ENCODE peak calls at places on chromosomes 6 and 20, in nine cellular contexts. Z is prostate gland, G is HL-60, F is HCT116, C is GM12878, I is endothelial cell of umbilical vein, O is upper lobe of left lung, S is GM12891, L is spleen. W is an unnamed sample.

GRCh38 chr6:114167583-114168576 is 174.9 kb downstream of the HS3ST5 start:
- DNase-seq in Z (no peak), G (no peak), F (no peak), C (no peak), I (no peak), O (no peak), S (no peak), L (no peak), W (no peak)

GRCh38 chr20:63317601-63318291 is 24.8 kb downstream of the COL20A1 start:
- DNase-seq in Z (no peak), G (no peak), F (no peak), C (no peak), I (no peak), O (peak), S (no peak), L (peak), W (no peak)

GRCh38 chr6:36351152-36351571 is 14.5 kb upstream of the BNIP5 start:
- DNase-seq in Z (no peak), G (no peak), F (no peak), C (no peak), I (no peak), O (no peak), S (no peak), L (no peak), W (no peak)

GRCh38 chr20:59839372-59839771 is 94.1 kb downstream of the SYCP2 start:
- DNase-seq in Z (no peak), G (no peak), F (no peak), C (no peak), I (no peak), O (no peak), S (no peak), L (no peak), W (no peak)

GRCh38 chr6:73702444-73702843 is 6.4 kb downstream of the CD109 start:
- DNase-seq in Z (no peak), G (no peak), F (no peak), C (no peak), I (no peak), O (no peak), S (no peak), L (no peak), W (no peak)

GRCh38 chr6:93940381-93940780 is 521.0 kb upstream of the EPHA7 start:
- DNase-seq in Z (no peak), G (no peak), F (no peak), C (no peak), I (no peak), O (no peak), S (no peak), L (no peak), W (no peak)

GRCh38 chr6:82957171-82957894 is 108.3 kb downstream of the UBE3D start:
- DNase-seq in Z (no peak), G (no peak), F (no peak), C (no peak), I (no peak), O (no peak), S (no peak), L (no peak), W (no peak)

GRCh38 chr6:44003345-44004061 is 123.7 kb downstream of the MRPL14 start:
- DNase-seq in Z (no peak), G (no peak), F (no peak), C (no peak), I (no peak), O (no peak), S (no peak), L (peak), W (no peak)

GRCh38 chr6:116419069-116419468 is 42.1 kb upstream of the CALHM6 start:
- DNase-seq in Z (no peak), G (no peak), F (no peak), C (no peak), I (no peak), O (no peak), S (no peak), L (no peak), W (no peak)

GRCh38 chr6:54132587-54132986 is 21.3 kb downstream of the MLIP start:
- DNase-seq in Z (no peak), G (no peak), F (no peak), C (no peak), I (no peak), O (no peak), S (no peak), L (no peak), W (no peak)

GRCh38 chr6:135920689-135921088 is 69.2 kb downstream of the PDE7B start:
- DNase-seq in Z (no peak), G (no peak), F (no peak), C (no peak), I (no peak), O (no peak), S (no peak), L (no peak), W (no peak)

GRCh38 chr20:1685304-1686052 is 27.9 kb upstream of the SIRPG start:
- DNase-seq in Z (no peak), G (peak), F (no peak), C (no peak), I (no peak), O (no peak), S (no peak), L (no peak), W (no peak)

GRCh38 chr20:32560482-32560988 is 24.6 kb downstream of the NOL4L start:
- DNase-seq in Z (no peak), G (no peak), F (no peak), C (no peak), I (no peak), O (no peak), S (no peak), L (no peak), W (no peak)

GRCh38 chr6:158328446-158328845 is 16.2 kb downstream of the TULP4 start:
- DNase-seq in Z (no peak), G (no peak), F (no peak), C (no peak), I (no peak), O (no peak), S (no peak), L (no peak), W (no peak)

GRCh38 chr6:144008501-144009245 is 614 bp upstream of the PLAGL1 start:
- DNase-seq in Z (no peak), G (no peak), F (no peak), C (no peak), I (no peak), O (no peak), S (no peak), L (no peak), W (no peak)

GRCh38 chr6:158640519-158640918 is 4.0 kb downstream of the DYNLT1 start:
- DNase-seq in Z (no peak), G (no peak), F (no peak), C (no peak), I (no peak), O (no peak), S (no peak), L (no peak), W (no peak)

GRCh38 chr6:152575621-152576150 is 61.5 kb downstream of the SYNE1 start:
- DNase-seq in Z (peak), G (peak), F (no peak), C (no peak), I (no peak), O (no peak), S (no peak), L (no peak), W (no peak)

GRCh38 chr6:43768506-43768860 is 1.5 kb upstream of the VEGFA start:
- DNase-seq in Z (no peak), G (no peak), F (no peak), C (no peak), I (no peak), O (no peak), S (no peak), L (no peak), W (no peak)

GRCh38 chr6:35754452-35755321 is 17.9 kb downstream of the ARMC12 start:
- DNase-seq in Z (peak), G (no peak), F (no peak), C (no peak), I (no peak), O (no peak), S (no peak), L (no peak), W (peak)

GRCh38 chr6:89339565-89339964 is 13.0 kb downstream of the UBE2J1 start:
- DNase-seq in Z (no peak), G (no peak), F (no peak), C (no peak), I (no peak), O (no peak), S (no peak), L (no peak), W (no peak)

GRCh38 chr6:21228411-21228810 is 365.1 kb upstream of the SOX4 start:
- DNase-seq in Z (no peak), G (no peak), F (no peak), C (no peak), I (no peak), O (no peak), S (no peak), L (no peak), W (no peak)

GRCh38 chr6:10585232-10585887 is 64.2 kb downstream of the GCNT2 start:
- DNase-seq in Z (no peak), G (no peak), F (no peak), C (no peak), I (no peak), O (no peak), S (no peak), L (no peak), W (no peak)

GRCh38 chr6:34248727-34249468 is at the start of gene SMIM29:
- DNase-seq in Z (peak), G (no peak), F (peak), C (peak), I (peak), O (peak), S (peak), L (peak), W (peak)

GRCh38 chr20:61251529-61252393 is at the start of gene CDH4:
- DNase-seq in Z (no peak), G (no peak), F (no peak), C (no peak), I (no peak), O (peak), S (no peak), L (no peak), W (no peak)

GRCh38 chr6:76120302-76120701 is 47.8 kb upstream of the IMPG1 start:
- DNase-seq in Z (no peak), G (no peak), F (no peak), C (no peak), I (no peak), O (no peak), S (no peak), L (no peak), W (no peak)

GRCh38 chr6:118843685-118844390 is 50.1 kb upstream of the ASF1A start:
- DNase-seq in Z (no peak), G (no peak), F (no peak), C (peak), I (no peak), O (no peak), S (peak), L (no peak), W (no peak)

GRCh38 chr20:22447448-22447778 is 137.0 kb downstream of the FOXA2 start:
- DNase-seq in Z (no peak), G (no peak), F (no peak), C (no peak), I (no peak), O (no peak), S (no peak), L (no peak), W (no peak)

GRCh38 chr20:62368629-62369507 is 1.8 kb upstream of the LAMA5 start:
- DNase-seq in Z (no peak), G (no peak), F (no peak), C (no peak), I (peak), O (peak), S (no peak), L (no peak), W (no peak)

GRCh38 chr6:14981960-14982359 is 263.9 kb upstream of the JARID2 start:
- DNase-seq in Z (no peak), G (no peak), F (no peak), C (no peak), I (no peak), O (no peak), S (no peak), L (no peak), W (no peak)

GRCh38 chr6:40042232-40042631 is 108.0 kb upstream of the MOCS1 start:
- DNase-seq in Z (no peak), G (no peak), F (no peak), C (no peak), I (no peak), O (no peak), S (no peak), L (no peak), W (no peak)

GRCh38 chr20:11216451-11217314 is 542.9 kb upstream of the JAG1 start:
- DNase-seq in Z (no peak), G (no peak), F (no peak), C (no peak), I (peak), O (no peak), S (no peak), L (no peak), W (no peak)

GRCh38 chr6:32551410-32551809 is 21.3 kb upstream of the HLA-DRB5 start:
- DNase-seq in Z (no peak), G (no peak), F (no peak), C (no peak), I (no peak), O (no peak), S (no peak), L (no peak), W (no peak)

GRCh38 chr20:43755851-43756250 is 29.0 kb upstream of the GTSF1L start:
- DNase-seq in Z (no peak), G (no peak), F (no peak), C (no peak), I (no peak), O (no peak), S (no peak), L (no peak), W (no peak)

GRCh38 chr6:27825025-27825823 is 87.0 kb downstream of the OR2B2 start:
- DNase-seq in Z (no peak), G (no peak), F (no peak), C (no peak), I (peak), O (no peak), S (no peak), L (no peak), W (no peak)

GRCh38 chr6:168596316-168596715 is 155.3 kb downstream of the SMOC2 start:
- DNase-seq in Z (no peak), G (no peak), F (no peak), C (no peak), I (no peak), O (no peak), S (no peak), L (no peak), W (no peak)

GRCh38 chr6:93048381-93048780 is 371.0 kb downstream of the EPHA7 start:
- DNase-seq in Z (no peak), G (no peak), F (no peak), C (no peak), I (no peak), O (no peak), S (no peak), L (no peak), W (no peak)

GRCh38 chr6:70280462-70280861 is 22.4 kb downstream of the COL9A1 start:
- DNase-seq in Z (no peak), G (no peak), F (no peak), C (no peak), I (no peak), O (peak), S (no peak), L (peak), W (no peak)

GRCh38 chr6:29702519-29703103 is 20.6 kb upstream of the HLA-F start:
- DNase-seq in Z (no peak), G (no peak), F (peak), C (no peak), I (peak), O (peak), S (peak), L (peak), W (no peak)

GRCh38 chr6:36436466-36436865 is 6.2 kb downstream of the PXT1 start:
- DNase-seq in Z (no peak), G (no peak), F (no peak), C (no peak), I (no peak), O (no peak), S (no peak), L (no peak), W (no peak)

DNA sequence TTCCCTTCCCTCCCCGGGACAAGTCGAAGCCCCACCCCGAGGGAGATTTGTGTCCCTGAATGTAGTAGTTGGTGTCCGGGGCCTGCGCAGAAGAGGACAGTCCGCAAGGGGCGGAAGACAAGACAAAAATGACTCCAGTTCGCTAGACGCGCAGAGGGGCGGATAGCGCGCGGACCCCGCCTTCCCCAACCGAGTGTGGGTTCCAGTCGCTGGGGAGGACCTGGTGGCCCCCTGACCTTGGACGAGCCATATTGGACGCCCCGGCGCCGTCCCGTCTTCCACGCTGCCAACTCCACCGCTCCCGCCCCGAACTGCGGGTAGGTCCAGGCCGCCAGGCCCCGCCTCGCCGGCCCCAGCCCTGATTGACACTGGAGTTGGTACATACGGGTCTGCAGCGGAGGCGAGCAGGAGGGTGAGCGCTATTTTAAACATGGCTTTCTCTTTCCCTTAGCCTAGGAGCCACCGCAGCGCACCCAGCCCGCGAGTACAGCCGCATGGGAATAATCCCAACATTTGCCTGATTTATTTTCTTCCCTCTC is 802 bp downstream of the HMGN3 start:
- DNase-seq in Z (peak), G (peak), F (peak), C (peak), I (peak), O (peak), S (peak), L (peak), W (peak)
- TF ChIP-seq POLR2AphosphoS5 in Z (peak), G (no peak), F (peak), C (no peak), I (peak), O (peak), S (peak), L (peak), W (peak)

DNA sequence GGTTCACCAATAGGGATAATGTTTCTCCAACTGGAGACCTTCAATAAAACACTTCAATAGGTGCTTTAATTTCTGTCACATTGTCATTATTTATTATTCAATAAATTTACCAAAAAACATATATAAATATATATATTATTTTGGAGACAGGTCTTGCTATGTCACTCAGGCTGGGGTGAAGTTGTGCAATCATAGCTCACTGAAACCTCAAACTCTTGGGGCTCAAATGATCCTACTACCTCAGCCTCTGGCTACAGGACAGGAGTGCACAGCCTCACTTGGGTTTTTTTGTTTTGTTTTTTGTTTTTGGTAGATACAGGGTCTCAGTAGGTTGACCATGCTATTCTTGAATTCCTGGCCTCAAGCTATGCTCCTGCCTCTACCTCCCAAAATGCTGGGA is 9.9 kb downstream of the SMLR1 start:
- DNase-seq in Z (no peak), G (no peak), F (no peak), C (no peak), I (no peak), O (no peak), S (no peak), L (no peak), W (no peak)
- TF ChIP-seq POLR2AphosphoS5 in Z (no peak), G (no peak), F (no peak), C (no peak), I (no peak), O (no peak), S (no peak), L (no peak), W (no peak)

DNA sequence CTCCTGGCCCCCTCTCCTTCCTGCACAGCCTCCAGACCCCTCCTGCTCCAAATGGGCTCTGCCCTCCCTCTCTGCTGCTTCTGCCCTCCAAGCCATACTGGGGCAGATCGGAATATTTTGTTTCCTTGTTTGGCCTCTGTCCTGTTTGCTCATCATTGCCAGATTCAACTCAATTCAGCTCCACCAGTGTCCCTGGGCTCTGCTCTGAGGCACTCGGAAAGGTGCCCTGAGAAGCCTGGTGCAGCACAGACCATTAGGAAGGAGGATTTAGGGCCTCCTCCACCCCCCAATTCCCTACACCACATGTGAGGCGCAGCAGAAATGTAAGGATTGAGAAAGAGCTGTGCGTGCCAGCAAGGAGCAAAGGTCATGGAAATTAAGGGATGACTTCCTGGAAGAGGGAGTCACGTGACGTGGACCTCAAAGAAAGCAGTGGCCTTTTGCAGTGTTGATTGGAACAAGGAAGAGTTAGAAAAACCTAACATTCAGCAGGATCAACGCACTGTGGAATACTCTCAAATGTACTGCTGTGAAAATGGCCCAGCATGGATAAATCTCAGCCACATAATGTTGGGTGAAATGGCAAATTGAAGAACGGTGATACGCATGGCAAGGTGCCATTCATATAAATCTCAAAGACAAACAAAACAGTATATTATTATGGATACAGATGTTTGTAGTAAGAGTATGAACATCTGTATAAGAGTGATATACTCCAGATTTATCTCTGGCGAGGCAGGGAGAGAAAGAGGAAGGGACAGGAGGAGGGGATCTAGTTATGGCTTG is 229.5 kb upstream of the RNF24 start:
- DNase-seq in Z (no peak), G (no peak), F (no peak), C (no peak), I (no peak), O (no peak), S (no peak), L (no peak), W (no peak)
- TF ChIP-seq POLR2AphosphoS5 in Z (no peak), G (no peak), F (no peak), C (no peak), I (no peak), O (no peak), S (no peak), L (no peak), W (peak)

GRCh38 chr6:160160450-160160849 is 38.8 kb downstream of the SLC22A1 start:
- DNase-seq in Z (peak), G (no peak), F (no peak), C (no peak), I (no peak), O (no peak), S (no peak), L (no peak), W (no peak)
- TF ChIP-seq POLR2AphosphoS5 in Z (peak), G (no peak), F (no peak), C (no peak), I (no peak), O (no peak), S (no peak), L (no peak), W (no peak)

GRCh38 chr20:48839518-48839917 is 11.7 kb upstream of the PREX1 start:
- DNase-seq in Z (no peak), G (no peak), F (no peak), C (no peak), I (no peak), O (no peak), S (no peak), L (no peak), W (no peak)

GRCh38 chr20:48841196-48841860 is 13.5 kb upstream of the PREX1 start:
- DNase-seq in Z (no peak), G (no peak), F (no peak), C (no peak), I (no peak), O (no peak), S (no peak), L (no peak), W (no peak)

GRCh38 chr20:48839083-48839482 is 11.3 kb upstream of the PREX1 start:
- DNase-seq in Z (no peak), G (no peak), F (no peak), C (no peak), I (no peak), O (no peak), S (no peak), L (no peak), W (no peak)

GRCh38 chr20:48843125-48843806 is 15.5 kb upstream of the PREX1 start:
- DNase-seq in Z (no peak), G (no peak), F (no peak), C (no peak), I (no peak), O (no peak), S (no peak), L (no peak), W (no peak)

GRCh38 chr20:48841861-48842529 is 14.2 kb upstream of the PREX1 start:
- DNase-seq in Z (no peak), G (no peak), F (no peak), C (no peak), I (peak), O (no peak), S (no peak), L (no peak), W (no peak)
- TF ChIP-seq POLR2AphosphoS5 in Z (no peak), G (no peak), F (no peak), C (no peak), I (peak), O (no peak), S (no peak), L (no peak), W (no peak)